ENCODE peak calls at places on chromosomes 7 and 10, in ten cellular contexts. C, A, Q, J, F, L, M, H, E and Y are unnamed samples.

GRCh38 chr7:70346844-70347462 is 748.7 kb downstream of the AUTS2 start:
- DNase-seq in C (no peak), A (no peak), Q (no peak), J (no peak), F (no peak), L (no peak), M (no peak), H (no peak), E (no peak), Y (no peak)

GRCh38 chr7:136741941-136742340 is 126.5 kb upstream of the CHRM2 start:
- DNase-seq in C (peak; percentile 25), A (no peak), Q (no peak), J (peak; percentile 13), F (no peak), L (no peak), M (no peak), H (no peak), E (peak; percentile 0), Y (no peak)

GRCh38 chr10:51285586-51285985 is 211.3 kb downstream of the PRKG1 start:
- DNase-seq in C (no peak), A (no peak), Q (no peak), J (no peak), F (no peak), L (no peak), M (no peak), H (no peak), E (no peak), Y (no peak)

GRCh38 chr7:99579956-99580777 is 17.9 kb upstream of the TMEM225B start:
- DNase-seq in C (peak; percentile 41), A (peak; percentile 33), Q (peak; percentile 57), J (no peak), F (peak; percentile 39), L (peak; percentile 58), M (peak; percentile 43), H (peak; percentile 11), E (peak; percentile 68), Y (peak; percentile 79)

GRCh38 chr10:76303682-76304316 is 872.4 kb downstream of the LRMDA start:
- DNase-seq in C (peak; percentile 66), A (peak; percentile 84), Q (no peak), J (peak; percentile 98), F (peak; percentile 80), L (peak; percentile 87), M (peak; percentile 3), H (no peak), E (peak; percentile 87), Y (peak; percentile 63)

GRCh38 chr10:78292250-78292986 is 258.8 kb downstream of the RPS24 start:
- DNase-seq in C (no peak), A (no peak), Q (no peak), J (no peak), F (no peak), L (no peak), M (no peak), H (no peak), E (no peak), Y (no peak)

GRCh38 chr7:45033931-45034290 is 33.9 kb downstream of the CCM2 start:
- DNase-seq in C (no peak), A (no peak), Q (no peak), J (no peak), F (no peak), L (no peak), M (no peak), H (no peak), E (no peak), Y (no peak)

GRCh38 chr7:129644634-129645230 is 33.2 kb downstream of the NRF1 start:
- DNase-seq in C (peak; percentile 63), A (peak; percentile 68), Q (no peak), J (peak; percentile 67), F (peak; percentile 67), L (peak; percentile 24), M (no peak), H (no peak), E (peak; percentile 73), Y (no peak)

GRCh38 chr7:30148951-30149459 is 14.2 kb downstream of the MTURN start:
- DNase-seq in C (no peak), A (no peak), Q (no peak), J (no peak), F (no peak), L (peak; percentile 60), M (peak; percentile 24), H (no peak), E (no peak), Y (no peak)

GRCh38 chr7:43639858-43640491 is 57.1 kb downstream of the STK17A start:
- DNase-seq in C (peak; percentile 88), A (peak; percentile 84), Q (no peak), J (peak; percentile 50), F (no peak), L (peak; percentile 90), M (no peak), H (no peak), E (peak; percentile 86), Y (no peak)

GRCh38 chr10:689433-690226 is at the start of gene DIP2C:
- DNase-seq in C (peak; percentile 63), A (peak; percentile 67), Q (no peak), J (peak; percentile 44), F (no peak), L (peak; percentile 60), M (no peak), H (no peak), E (peak; percentile 89), Y (peak; percentile 63)

GRCh38 chr10:35270100-35270499 is 66.2 kb upstream of the CCNY start:
- DNase-seq in C (no peak), A (peak; percentile 33), Q (no peak), J (peak; percentile 55), F (no peak), L (no peak), M (no peak), H (no peak), E (peak; percentile 28), Y (no peak)

GRCh38 chr10:77801474-77802238 is 124.9 kb downstream of the DLG5 start:
- DNase-seq in C (peak; percentile 46), A (peak; percentile 61), Q (no peak), J (peak; percentile 54), F (no peak), L (no peak), M (peak; percentile 55), H (no peak), E (peak; percentile 51), Y (no peak)